ENCODE peak calls at places on chromosomes 12 and 14, in seven cellular contexts. T, P, N, I, C, S and H are unnamed samples.

GRCh38 chr14:101087614-101088394 is 184.3 kb upstream of the RTL1 start:
- DNase-seq in T (no peak), I (no peak), N (no peak), S (no peak), P (no peak), C (peak; percentile 69), H (no peak)

GRCh38 chr14:37870947-37871346 is 275.5 kb downstream of the TTC6 start:
- DNase-seq in T (no peak), P (no peak), I (no peak), N (no peak), S (no peak), C (no peak), H (no peak)

GRCh38 chr14:104856157-104856868 is 8.8 kb upstream of the CEP170B start:
- DNase-seq in N (peak; percentile 39), I (no peak), P (no peak), S (no peak), C (no peak), T (no peak), H (no peak)

GRCh38 chr12:57031228-57031670 is 14.9 kb upstream of the TAC3 start:
- DNase-seq in S (no peak), P (peak; percentile 21), C (no peak), I (peak; percentile 17), N (no peak), T (peak; percentile 54), H (no peak)

GRCh38 chr12:90979936-90980335 is 24.8 kb downstream of the EPYC start:
- DNase-seq in S (no peak), T (no peak), P (no peak), N (no peak), C (no peak), I (no peak), H (no peak)

GRCh38 chr12:51528852-51529545 is 62.0 kb upstream of the SCN8A start:
- DNase-seq in T (peak; percentile 19), S (peak; percentile 16), N (no peak), I (peak; percentile 23), P (peak; percentile 44), C (no peak), H (no peak)

GRCh38 chr14:93965287-93965821 is 11.0 kb downstream of the ASB2 start:
- DNase-seq in P (peak; percentile 99), T (peak; percentile 35), C (peak; percentile 94), S (no peak), N (no peak), I (no peak), H (no peak)

GRCh38 chr12:43370299-43370698 is 181.7 kb downstream of the ADAMTS20 start:
- DNase-seq in C (peak; percentile 86), T (peak; percentile 35), I (no peak), S (no peak), N (no peak), P (peak; percentile 84), H (no peak)

GRCh38 chr12:63955831-63956685 is 111.6 kb downstream of the SRGAP1 start:
- DNase-seq in I (no peak), T (no peak), C (peak; percentile 93), P (peak; percentile 31), N (no peak), S (no peak), H (no peak)

GRCh38 chr14:45085004-45085403 is 1.1 kb downstream of the PRPF39 start:
- DNase-seq in I (peak; percentile 6), P (peak; percentile 17), S (no peak), T (no peak), C (peak; percentile 39), N (no peak), H (no peak)

GRCh38 chr14:49954171-49954631 is 61.3 kb downstream of the ARF6 start:
- DNase-seq in T (no peak), S (no peak), I (no peak), N (no peak), C (no peak), P (peak; percentile 75), H (no peak)

GRCh38 chr14:71753976-71754375 is 178.3 kb upstream of the RGS6 start:
- DNase-seq in T (no peak), P (no peak), C (no peak), N (peak; percentile 43), I (no peak), S (no peak), H (no peak)

GRCh38 chr12:114588061-114588460 is 95.9 kb downstream of the TBX3 start:
- DNase-seq in N (no peak), P (no peak), T (no peak), I (no peak), S (no peak), C (no peak), H (no peak)

GRCh38 chr12:53231859-53232640 is at the start of gene RARG:
- DNase-seq in C (no peak), P (peak; percentile 74), I (peak; percentile 77), T (peak; percentile 87), S (peak; percentile 80), N (peak; percentile 92), H (no peak)

GRCh38 chr14:51828017-51828797 is 32.2 kb upstream of the GNG2 start:
- DNase-seq in S (no peak), C (peak; percentile 67), T (peak; percentile 41), N (peak; percentile 20), P (peak; percentile 88), I (no peak), H (no peak)

GRCh38 chr12:47939009-47939601 is 24.3 kb upstream of the TMEM106C start:
- DNase-seq in C (no peak), N (no peak), S (no peak), T (no peak), I (no peak), P (no peak), H (no peak)

GRCh38 chr14:61388173-61388975 is 67.0 kb downstream of the PRKCH start:
- DNase-seq in T (peak; percentile 80), S (no peak), P (peak; percentile 27), I (no peak), N (no peak), C (peak; percentile 5), H (no peak)

GRCh38 chr14:21102472-21103164 is 1.8 kb downstream of the TMEM253 start:
- DNase-seq in N (peak; percentile 52), P (peak; percentile 35), S (no peak), C (no peak), I (no peak), T (no peak), H (peak; percentile 30)

GRCh38 chr14:101552786-101553231 is 8.5 kb upstream of the DIO3 start:
- DNase-seq in C (no peak), I (no peak), P (no peak), T (no peak), S (no peak), N (no peak), H (no peak)

GRCh38 chr12:6607751-6608591 is 792 bp upstream of the CHD4 start:
- DNase-seq in P (peak; percentile 81), T (peak; percentile 89), C (no peak), S (peak; percentile 81), I (peak; percentile 92), N (peak; percentile 66), H (peak; percentile 87)

GRCh38 chr12:1799068-1799881 is 21.1 kb upstream of the LRTM2 start:
- DNase-seq in I (no peak), T (no peak), P (no peak), C (no peak), N (peak; percentile 31), S (no peak), H (peak; percentile 5)

GRCh38 chr12:69027411-69027811 is 94.4 kb upstream of the CPM start:
- DNase-seq in T (no peak), I (no peak), N (no peak), S (no peak), C (peak; percentile 22), P (peak; percentile 82), H (no peak)

GRCh38 chr14:90201344-90201743 is 55.0 kb upstream of the PSMC1 start:
- DNase-seq in I (no peak), P (no peak), S (no peak), N (no peak), T (no peak), C (no peak), H (no peak)

GRCh38 chr12:82650627-82651337 is 35.9 kb upstream of the TMTC2 start:
- DNase-seq in P (peak; percentile 91), T (no peak), C (peak; percentile 72), N (no peak), S (no peak), I (no peak), H (no peak)

GRCh38 chr12:95733156-95733825 is 57.3 kb downstream of the NTN4 start:
- DNase-seq in P (peak; percentile 13), I (peak; percentile 46), S (no peak), C (peak; percentile 12), T (peak; percentile 84), N (no peak), H (no peak)

GRCh38 chr12:112381421-112381897 is 772 bp downstream of the HECTD4 start:
- DNase-seq in P (peak; percentile 38), T (peak; percentile 17), I (no peak), S (peak; percentile 42), N (no peak), C (no peak), H (peak; percentile 34)